ENCODE peak calls at places on chromosomes 3 and 15, in seven cellular contexts. O is heart left ventricle, E is transverse colon, F is uterus, Q is Peyer's patch, S is hepatocyte, U is psoas muscle. L is an unnamed sample. For H3K4me1, the result is how much of the 10 kb centered on the place peaks cover.

GRCh38 chr3:125480656-125481374 is 39.2 kb downstream of the SNX4 start:
- DNase-seq in O (no peak), E (no peak), F (no peak), Q (no peak), S (no peak), U (no peak), L (no peak)

GRCh38 chr3:101072299-101072698 is 79.1 kb upstream of the ABI3BP start:
- DNase-seq in O (no peak), E (no peak), F (no peak), Q (no peak), S (peak), U (no peak), L (no peak)

GRCh38 chr15:61983087-61983486 is 77.2 kb downstream of the VPS13C start:
- DNase-seq in O (no peak), E (no peak), F (no peak), Q (no peak), S (no peak), U (no peak), L (no peak)

GRCh38 chr3:50243552-50243895 is 7.5 kb downstream of the GNAI2 start:
- DNase-seq in O (no peak), E (no peak), F (no peak), Q (no peak), S (no peak), U (no peak), L (no peak)

GRCh38 chr3:104032283-104032682 is 1334.4 kb upstream of the ALCAM start:
- DNase-seq in O (no peak), E (no peak), F (no peak), Q (no peak), S (no peak), U (no peak), L (no peak)

GRCh38 chr3:159150176-159150575 is 348.3 kb downstream of the MFSD1 start:
- DNase-seq in O (no peak), E (no peak), F (no peak), Q (no peak), S (no peak), U (no peak), L (no peak)

GRCh38 chr3:38756892-38757291 is 59.1 kb downstream of the SCN10A start:
- DNase-seq in O (no peak), E (no peak), F (no peak), Q (no peak), S (no peak), U (no peak), L (no peak)

GRCh38 chr15:86183765-86184491 is 104.3 kb downstream of the AGBL1 start:
- DNase-seq in O (no peak), E (no peak), F (no peak), Q (no peak), S (no peak), U (peak), L (no peak)

GRCh38 chr15:58865420-58865880 is 68.0 kb downstream of the SLTM start:
- DNase-seq in O (no peak), E (no peak), F (no peak), Q (peak), S (no peak), U (no peak), L (no peak)

GRCh38 chr15:87604857-87605446 is 651.6 kb downstream of the NTRK3 start:
- DNase-seq in O (no peak), E (no peak), F (no peak), Q (no peak), S (peak), U (no peak), L (peak)

GRCh38 chr3:123884258-123884831 is at the start of gene MYLK:
- DNase-seq in O (peak), E (peak), F (peak), Q (peak), S (peak), U (peak), L (peak)

GRCh38 chr3:149448331-149448831 is 26.1 kb upstream of the TM4SF4 start:
- DNase-seq in O (no peak), E (no peak), F (no peak), Q (no peak), S (no peak), U (no peak), L (peak)

GRCh38 chr15:99110581-99111320 is 5.9 kb downstream of the SYNM start:
- DNase-seq in O (no peak), E (no peak), F (no peak), Q (no peak), S (no peak), U (no peak), L (no peak)

GRCh38 chr15:62071711-62072308 is 5.0 kb downstream of the C2CD4A start:
- DNase-seq in O (no peak), E (no peak), F (no peak), Q (no peak), S (peak), U (no peak), L (peak)

GRCh38 chr3:71492566-71492965 is 91.0 kb downstream of the FOXP1 start:
- DNase-seq in O (no peak), E (no peak), F (no peak), Q (no peak), S (no peak), U (no peak), L (no peak)

GRCh38 chr15:36501063-36501678 is 78.3 kb upstream of the CDIN1 start:
- DNase-seq in O (no peak), E (no peak), F (no peak), Q (no peak), S (peak), U (no peak), L (peak)

GRCh38 chr3:22315925-22316324 is 564.9 kb upstream of the ZNF385D start:
- DNase-seq in O (no peak), E (no peak), F (no peak), Q (no peak), S (no peak), U (no peak), L (peak)

GRCh38 chr15:48628832-48629231 is 16.7 kb downstream of the FBN1 start:
- DNase-seq in O (no peak), E (no peak), F (no peak), Q (no peak), S (no peak), U (no peak), L (peak)

GRCh38 chr15:38617831-38618230 is 53.2 kb upstream of the RASGRP1 start:
- DNase-seq in O (no peak), E (no peak), F (no peak), Q (no peak), S (no peak), U (no peak), L (no peak)

GRCh38 chr15:34684351-34684750 is 70.4 kb downstream of the GJD2 start:
- DNase-seq in O (no peak), E (no peak), F (no peak), Q (no peak), S (no peak), U (no peak), L (no peak)

GRCh38 chr3:169668957-169669681 is 5.6 kb upstream of the MECOM start:
- DNase-seq in O (peak), E (peak), F (peak), Q (peak), S (peak), U (peak), L (peak)

GRCh38 chr3:186760883-186761447 is 22.4 kb upstream of the EIF4A2 start:
- DNase-seq in O (no peak), E (no peak), F (no peak), Q (no peak), S (no peak), U (no peak), L (no peak)

DNA sequence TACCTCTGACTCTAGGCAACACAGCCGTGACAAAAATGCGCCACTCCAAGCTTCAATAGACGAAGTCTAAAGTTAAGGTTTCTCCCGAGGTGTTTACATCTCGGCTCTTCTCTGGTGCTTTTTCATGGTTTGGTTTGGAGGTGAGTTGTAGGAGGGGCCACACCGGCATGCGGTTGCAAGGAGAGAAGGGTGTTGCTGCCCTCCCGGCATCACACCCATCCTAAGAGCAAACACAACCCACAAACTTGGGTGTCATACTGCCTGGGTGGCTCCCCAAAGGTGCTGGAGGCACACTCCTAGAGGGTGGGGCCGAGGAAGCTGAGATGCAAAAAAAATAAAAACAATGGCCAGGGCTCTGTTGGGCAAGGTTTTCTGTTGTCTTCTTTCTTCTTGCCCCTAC is 225.2 kb upstream of the ICE2 start:
- DNase-seq in O (no peak), E (peak), F (no peak), Q (no peak), S (no peak), U (no peak), L (no peak)
- H3K27ac ChIP-seq in O (no peak), E (no peak), F (no peak), Q (no peak), S (no peak), U (no peak), L (no peak)

GRCh38 chr15:65584241-65584640 is 26.7 kb downstream of the INTS14 start:
- DNase-seq in O (no peak), E (no peak), F (no peak), Q (no peak), S (no peak), U (no peak), L (no peak)
- H3K4me1 ChIP-seq in O (under half), E (under half), F (under half), Q (under half), S (under half), U (under half), L (under half)

GRCh38 chr3:127615631-127616305 is 13.2 kb upstream of the PODXL2 start:
- DNase-seq in O (no peak), E (no peak), F (no peak), Q (peak), S (no peak), U (no peak), L (no peak)
- TF ChIP-seq CTCF in O (no peak), E (no peak), F (no peak), Q (no peak), S (no peak), U (no peak), L (no peak)

GRCh38 chr15:74959643-74959939 is 3.0 kb upstream of the RPP25 start:
- DNase-seq in O (no peak), E (no peak), F (no peak), Q (no peak), S (no peak), U (no peak), L (no peak)

GRCh38 chr15:74957301-74958035 is 896 bp upstream of the RPP25 start:
- DNase-seq in O (peak), E (peak), F (no peak), Q (no peak), S (no peak), U (peak), L (peak)

GRCh38 chr15:74956648-74957300 is at the start of gene RPP25:
- DNase-seq in O (peak), E (peak), F (peak), Q (peak), S (peak), U (peak), L (peak)

GRCh38 chr15:74958908-74959642 is 2.5 kb upstream of the RPP25 start:
- DNase-seq in O (no peak), E (no peak), F (no peak), Q (no peak), S (no peak), U (no peak), L (no peak)

DNA sequence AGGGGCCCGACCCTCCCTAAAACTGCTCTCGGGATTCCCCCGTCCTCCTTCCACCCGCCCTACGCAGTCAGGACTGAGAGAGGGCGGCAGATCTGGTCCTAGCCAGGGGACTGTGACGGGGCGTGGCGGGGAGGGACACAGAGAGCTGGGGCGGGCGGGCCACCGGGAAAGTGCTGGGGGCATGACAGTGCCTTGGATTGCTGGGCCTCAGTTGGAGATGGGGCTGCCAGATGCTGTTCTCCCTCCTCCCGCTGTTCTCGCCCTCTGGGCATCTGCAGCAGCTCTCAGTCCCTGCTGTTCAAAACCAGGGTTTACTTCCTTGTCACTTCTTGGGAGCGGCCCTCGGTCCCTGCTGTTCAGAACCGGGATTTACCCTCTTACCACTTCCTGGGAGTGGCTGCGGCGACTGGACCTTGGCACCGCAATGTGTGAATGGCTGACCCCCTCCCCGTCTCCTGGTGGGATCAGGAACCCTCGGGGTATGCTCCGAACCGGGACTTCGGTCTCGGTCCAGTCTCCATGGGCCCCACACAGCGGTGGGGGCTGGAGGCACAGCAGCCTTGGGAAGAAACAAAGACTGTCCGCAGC is 1.8 kb upstream of the RPP25 start:
- DNase-seq in O (peak), E (peak), F (no peak), Q (peak), S (peak), U (peak), L (peak)
- H3K27ac ChIP-seq in O (peak), E (peak), F (no peak), Q (peak), S (no peak), U (no peak), L (no peak)

DNA sequence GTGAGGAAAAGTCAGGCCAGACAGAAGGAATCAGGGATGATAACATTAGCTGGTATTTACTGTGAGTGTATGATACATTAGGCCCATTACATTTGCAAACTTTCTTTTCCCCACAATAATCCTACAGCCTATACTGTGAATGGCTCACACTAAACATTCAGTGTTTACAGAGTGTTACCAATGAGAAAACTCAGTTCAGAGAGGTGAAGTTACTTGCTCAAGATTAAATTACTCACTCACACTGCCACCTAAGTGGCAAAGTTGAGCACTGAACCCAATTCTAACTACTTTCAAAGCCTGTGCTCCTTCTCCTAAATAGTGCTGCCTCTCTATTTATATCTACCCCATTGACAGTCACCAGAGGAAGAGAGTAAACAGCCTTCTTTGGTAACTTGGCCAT is 8.5 kb downstream of the XPC start:
- DNase-seq in O (no peak), E (no peak), F (no peak), Q (no peak), S (no peak), U (no peak), L (no peak)
- H3K4me1 ChIP-seq in O (under half), E (under half), F (under half), Q (under half), S (under half), U (under half), L (under half)

GRCh38 chr3:12536423-12536822 is 8.9 kb downstream of the MKRN2OS start:
- DNase-seq in O (no peak), E (no peak), F (no peak), Q (no peak), S (no peak), U (no peak), L (peak)
- TF ChIP-seq CTCF in O (no peak), E (no peak), F (peak), Q (peak), S (peak), U (no peak), L (peak)

GRCh38 chr15:68614621-68615035 is 35.8 kb downstream of the CORO2B start:
- DNase-seq in O (peak), E (no peak), F (no peak), Q (no peak), S (no peak), U (peak), L (peak)
- H3K27ac ChIP-seq in O (peak), E (peak), F (peak), Q (no peak), S (no peak), U (no peak), L (peak)

GRCh38 chr3:59982510-59982909 is 932.7 kb upstream of the CFAP20DC start:
- DNase-seq in O (no peak), E (no peak), F (no peak), Q (no peak), S (no peak), U (no peak), L (no peak)

GRCh38 chr3:59981377-59981776 is 931.6 kb upstream of the CFAP20DC start:
- DNase-seq in O (no peak), E (no peak), F (no peak), Q (no peak), S (no peak), U (no peak), L (no peak)

GRCh38 chr3:59980576-59980975 is 930.8 kb upstream of the CFAP20DC start:
- DNase-seq in O (no peak), E (no peak), F (no peak), Q (no peak), S (no peak), U (no peak), L (no peak)

DNA sequence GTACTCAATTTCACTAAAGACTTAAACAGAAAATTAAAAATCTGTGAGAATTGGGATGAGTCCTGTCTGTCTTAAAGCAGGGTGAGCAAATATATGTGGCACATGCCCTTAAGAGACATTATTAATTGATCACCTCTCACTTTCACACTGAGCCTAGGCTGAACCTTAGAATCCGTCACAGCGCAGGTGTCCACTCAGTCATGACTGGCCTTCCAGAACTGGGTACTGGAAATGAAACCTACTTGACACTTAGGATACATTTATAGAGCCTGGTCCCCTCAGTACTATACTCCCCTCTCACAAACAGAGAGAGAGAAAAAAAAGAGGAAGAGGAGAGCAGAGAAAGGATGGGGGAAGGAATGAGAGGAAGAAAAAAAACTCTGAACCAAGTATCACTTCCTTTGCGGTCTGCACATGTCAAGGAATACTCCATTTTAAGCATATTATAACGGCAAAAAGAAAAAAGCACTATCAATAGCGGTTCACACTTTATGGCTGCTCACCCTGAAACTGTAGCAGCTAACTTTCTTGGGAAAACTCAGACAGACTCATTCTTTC is 935.9 kb upstream of the CFAP20DC start:
- DNase-seq in O (no peak), E (no peak), F (no peak), Q (no peak), S (no peak), U (no peak), L (no peak)
- H3K4me1 ChIP-seq in O (under half), E (under half), F (under half), Q (under half), S (under half), U (under half), L (under half)

DNA sequence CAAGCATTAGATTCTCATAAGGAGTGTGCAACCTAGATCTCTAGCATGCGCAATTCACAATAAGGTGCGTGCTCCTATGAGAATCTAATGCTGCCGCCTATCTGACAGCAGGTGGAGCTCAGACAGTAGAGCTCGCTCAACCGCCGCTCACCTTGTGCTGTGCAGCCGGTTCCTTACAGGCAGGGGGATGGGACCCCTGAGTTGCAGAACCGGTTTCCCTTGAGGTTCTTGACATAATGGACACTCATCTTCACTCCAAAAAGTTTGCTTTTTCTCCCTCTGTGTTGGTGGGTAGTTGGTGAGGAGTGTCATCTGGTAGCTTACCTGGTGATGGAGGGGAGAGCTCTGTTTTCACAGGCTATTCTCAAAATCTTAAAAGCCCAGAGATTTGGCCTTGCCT is 324.0 kb upstream of the TBL1XR1 start:
- DNase-seq in O (no peak), E (peak), F (no peak), Q (no peak), S (peak), U (no peak), L (no peak)
- TF ChIP-seq CTCF in O (no peak), E (no peak), F (no peak), Q (peak), S (peak), U (no peak), L (no peak)